ENCODE peak calls at places on chromosomes 6 and 20, in nine cellular contexts. E, X, J, A, S, F, G, N and M are unnamed samples.

GRCh38 chr6:166910601-166911000 is 45.7 kb downstream of the RNASET2 start:
- DNase-seq in E (no peak), X (no peak), N (no peak), G (no peak), S (no peak), J (no peak), F (peak; percentile 29), A (no peak), M (no peak)

GRCh38 chr20:25057234-25058050 is 497 bp downstream of the ACSS1 start:
- DNase-seq in F (peak; percentile 67), A (peak; percentile 90), X (peak; percentile 40), S (no peak), E (peak; percentile 71), N (peak; percentile 51), G (no peak), J (no peak), M (peak; percentile 72)

GRCh38 chr6:27238010-27238983 is 9.2 kb upstream of the PRSS16 start:
- DNase-seq in G (no peak), X (peak; percentile 39), N (peak; percentile 10), F (no peak), E (peak; percentile 66), J (no peak), S (no peak), A (no peak), M (no peak)

GRCh38 chr6:163010145-163010544 is 282.4 kb downstream of the PACRG start:
- DNase-seq in J (no peak), S (no peak), X (no peak), F (no peak), E (no peak), N (no peak), A (no peak), G (no peak), M (no peak)

GRCh38 chr6:154301086-154301625 is 55.4 kb downstream of the IPCEF1 start:
- DNase-seq in S (no peak), X (no peak), A (no peak), G (no peak), F (no peak), J (no peak), E (no peak), N (no peak), M (no peak)

GRCh38 chr20:47351643-47352331 is 4.7 kb downstream of the ZMYND8 start:
- DNase-seq in E (peak; percentile 60), G (no peak), A (no peak), X (peak; percentile 29), F (no peak), J (no peak), S (peak; percentile 64), N (peak; percentile 65), M (no peak)

GRCh38 chr6:118674772-118675171 is 23.4 kb upstream of the CEP85L start:
- DNase-seq in S (no peak), A (no peak), X (no peak), N (no peak), F (no peak), E (no peak), J (no peak), G (no peak), M (no peak)

GRCh38 chr20:1440024-1440423 is 26.6 kb downstream of the NSFL1C start:
- DNase-seq in F (no peak), N (peak; percentile 27), S (peak; percentile 49), J (no peak), X (peak; percentile 26), E (peak; percentile 60), A (no peak), G (no peak), M (no peak)

GRCh38 chr20:32144898-32145662 is 35.6 kb downstream of the TM9SF4 start:
- DNase-seq in F (no peak), J (no peak), N (no peak), E (no peak), X (no peak), S (no peak), A (no peak), G (no peak), M (no peak)

GRCh38 chr20:10916312-10916711 is 242.5 kb upstream of the JAG1 start:
- DNase-seq in N (no peak), E (no peak), X (no peak), F (no peak), A (no peak), S (no peak), J (no peak), G (no peak), M (no peak)

GRCh38 chr6:36627801-36628246 is 33.7 kb downstream of the SRSF3 start:
- DNase-seq in A (no peak), E (no peak), S (no peak), X (peak; percentile 95), G (no peak), N (peak; percentile 74), F (no peak), J (peak; percentile 29), M (no peak)

GRCh38 chr6:44035621-44036020 is 91.6 kb downstream of the MRPL14 start:
- DNase-seq in S (peak; percentile 10), A (no peak), X (peak; percentile 60), E (no peak), G (no peak), F (no peak), N (no peak), J (no peak), M (no peak)

GRCh38 chr6:18406955-18407738 is 20.0 kb downstream of the RNF144B start:
- DNase-seq in A (no peak), J (no peak), E (no peak), F (no peak), X (no peak), N (peak; percentile 36), S (no peak), G (no peak), M (no peak)

GRCh38 chr6:4100655-4101054 is 21.7 kb upstream of the FAM217A start:
- DNase-seq in J (no peak), G (no peak), E (no peak), N (no peak), X (no peak), F (no peak), A (no peak), S (no peak), M (no peak)

GRCh38 chr6:169959129-169960002 is 207.9 kb downstream of the ERMARD start:
- DNase-seq in J (no peak), F (no peak), S (peak; percentile 95), E (no peak), N (peak; percentile 26), X (no peak), A (peak; percentile 15), G (no peak), M (peak; percentile 33)

GRCh38 chr6:135481786-135482369 is 15.7 kb downstream of the AHI1 start:
- DNase-seq in J (no peak), A (no peak), S (peak; percentile 53), G (no peak), X (peak; percentile 20), N (peak; percentile 12), F (no peak), E (peak; percentile 13), M (no peak)

GRCh38 chr6:134774244-134774643 is 175.7 kb downstream of the ALDH8A1 start:
- DNase-seq in S (no peak), J (no peak), N (peak; percentile 31), A (no peak), F (peak; percentile 12), E (no peak), X (peak; percentile 77), G (peak; percentile 5), M (no peak)

GRCh38 chr6:89007209-89008001 is 44.0 kb upstream of the RNGTT start:
- DNase-seq in J (no peak), E (no peak), N (no peak), A (no peak), F (no peak), S (no peak), G (no peak), X (peak; percentile 31), M (no peak)

GRCh38 chr6:44257007-44257752 is at the start of gene SLC35B2:
- DNase-seq in E (peak; percentile 93), G (no peak), J (no peak), X (peak; percentile 73), F (peak; percentile 81), N (peak; percentile 76), S (peak; percentile 84), A (peak; percentile 76), M (peak; percentile 74)

GRCh38 chr6:50087231-50087954 is 37.7 kb upstream of the DEFB112 start:
- DNase-seq in F (peak; percentile 8), S (no peak), N (no peak), X (peak; percentile 7), A (no peak), G (no peak), E (peak; percentile 15), J (no peak), M (no peak)
- TF ChIP-seq CTCF in F (no peak), S (no peak), N (no peak), X (no peak), A (no peak), G (no peak), E (peak; percentile 35), J (peak; percentile 2), M (no peak)

GRCh38 chr20:40945754-40946451 is 82.7 kb upstream of the TOP1 start:
- DNase-seq in S (peak; percentile 81), X (peak; percentile 64), J (no peak), N (peak; percentile 56), F (peak; percentile 49), A (no peak), E (peak; percentile 87), G (no peak), M (no peak)
- TF ChIP-seq CTCF in S (peak; percentile 96), X (peak; percentile 64), J (peak; percentile 71), N (peak; percentile 78), F (no peak), A (peak; percentile 37), E (peak; percentile 85), G (peak; percentile 75), M (no peak)

GRCh38 chr6:116447052-116447451 is 14.1 kb upstream of the CALHM6 start:
- DNase-seq in N (peak; percentile 59), E (no peak), X (peak; percentile 59), F (no peak), S (no peak), A (no peak), J (no peak), G (no peak), M (no peak)

GRCh38 chr6:116446399-116446798 is 14.8 kb upstream of the CALHM6 start:
- DNase-seq in S (no peak), N (no peak), A (no peak), F (no peak), X (no peak), G (no peak), J (peak; percentile 46), E (no peak), M (no peak)

GRCh38 chr6:116450185-116450710 is 10.9 kb upstream of the CALHM6 start:
- DNase-seq in A (no peak), N (no peak), S (no peak), X (no peak), F (no peak), J (no peak), G (no peak), E (no peak), M (no peak)

GRCh38 chr6:116444991-116445566 is 16.1 kb upstream of the CALHM6 start:
- DNase-seq in A (no peak), N (no peak), J (no peak), E (no peak), G (no peak), F (no peak), X (no peak), S (no peak), M (no peak)

GRCh38 chr6:116447496-116448011 is 13.6 kb upstream of the CALHM6 start:
- DNase-seq in A (no peak), N (no peak), J (peak; percentile 100), G (no peak), F (no peak), S (no peak), E (no peak), X (peak; percentile 99), M (no peak)
- TF ChIP-seq CTCF in A (no peak), N (no peak), J (no peak), G (no peak), F (no peak), S (no peak), E (no peak), X (no peak), M (no peak)

GRCh38 chr6:1406306-1407058 is 17.1 kb downstream of the FOXF2 start:
- DNase-seq in F (no peak), A (no peak), S (no peak), E (no peak), N (no peak), X (no peak), J (peak; percentile 43), G (no peak), M (no peak)
- TF ChIP-seq CTCF in F (no peak), A (no peak), S (no peak), E (no peak), N (no peak), X (no peak), J (peak; percentile 25), G (peak; percentile 32), M (no peak)